ENCODE peak calls at places on chromosome 20, in seven cellular contexts. Z, T, W, C, P, E and K are unnamed samples.
A peak's percentile ranks its signal among the peaks of the same experiment; 100 is the strongest.

GRCh38 chr20:17617212-17617867 is 47.5 kb downstream of the DSTN start:
- DNase-seq in Z (peak; percentile 57), T (peak; percentile 71), C (peak; percentile 66), P (peak; percentile 55), E (peak; percentile 56), W (peak; percentile 86), K (no peak)

GRCh38 chr20:6311097-6311496 is 188.3 kb upstream of the FERMT1 start:
- DNase-seq in P (no peak), Z (no peak), E (no peak), T (no peak), C (no peak), W (no peak), K (peak; percentile 48)

GRCh38 chr20:33651562-33652048 is 10.5 kb upstream of the C20orf144 start:
- DNase-seq in T (no peak), Z (no peak), E (no peak), C (peak; percentile 18), W (no peak), P (no peak), K (no peak)

GRCh38 chr20:10609276-10609675 is 64.5 kb downstream of the JAG1 start:
- DNase-seq in P (peak; percentile 88), W (no peak), E (no peak), T (no peak), C (peak; percentile 39), Z (no peak), K (no peak)

GRCh38 chr20:49635171-49635570 is 67.2 kb upstream of the PTGIS start:
- DNase-seq in C (peak; percentile 91), T (no peak), W (no peak), P (no peak), Z (no peak), E (no peak), K (no peak)

GRCh38 chr20:53779822-53780221 is 186.2 kb upstream of the ZNF217 start:
- DNase-seq in P (no peak), C (no peak), Z (no peak), E (no peak), W (no peak), T (no peak), K (no peak)

GRCh38 chr20:1686151-1686748 is 28.7 kb upstream of the SIRPG start:
- DNase-seq in W (no peak), C (no peak), E (no peak), T (no peak), Z (no peak), P (no peak), K (no peak)

GRCh38 chr20:22797103-22797502 is 212.7 kb upstream of the FOXA2 start:
- DNase-seq in C (no peak), Z (no peak), T (no peak), W (no peak), E (no peak), P (no peak), K (peak; percentile 60)

GRCh38 chr20:32960849-32961731 is 43.1 kb downstream of the SUN5 start:
- DNase-seq in T (no peak), W (no peak), Z (peak; percentile 35), P (no peak), C (no peak), E (no peak), K (no peak)

GRCh38 chr20:41178904-41179432 is 41.6 kb downstream of the PLCG1 start:
- DNase-seq in T (peak; percentile 4), W (no peak), C (peak; percentile 31), E (no peak), P (no peak), Z (peak; percentile 42), K (no peak)

GRCh38 chr20:3580412-3580811 is 82.8 kb downstream of the GFRA4 start:
- DNase-seq in P (no peak), E (no peak), W (peak; percentile 59), C (no peak), Z (no peak), T (no peak), K (no peak)

GRCh38 chr20:24690408-24690807 is 221.0 kb downstream of the SYNDIG1 start:
- DNase-seq in C (no peak), W (no peak), Z (no peak), E (no peak), P (no peak), T (no peak), K (no peak)

GRCh38 chr20:60095456-60095855 is 137.2 kb downstream of the CDH26 start:
- DNase-seq in C (no peak), W (no peak), Z (no peak), T (no peak), P (no peak), E (no peak), K (no peak)

GRCh38 chr20:50068041-50068651 is 44.8 kb downstream of the UBE2V1 start:
- DNase-seq in T (no peak), W (no peak), Z (peak; percentile 66), C (no peak), P (no peak), E (no peak), K (no peak)

GRCh38 chr20:63102720-63103375 is 96.1 kb upstream of the BHLHE23 start:
- DNase-seq in W (peak; percentile 76), C (peak; percentile 22), T (no peak), E (peak; percentile 51), Z (no peak), P (peak; percentile 69), K (peak; percentile 1)

GRCh38 chr20:43710370-43711044 is 16.3 kb downstream of the GTSF1L start:
- DNase-seq in Z (no peak), T (no peak), P (no peak), C (no peak), W (no peak), E (no peak), K (no peak)

GRCh38 chr20:10706460-10706811 is 32.6 kb upstream of the JAG1 start:
- DNase-seq in T (no peak), Z (no peak), W (no peak), E (no peak), P (no peak), C (no peak), K (no peak)

GRCh38 chr20:49323622-49324238 is 45.9 kb upstream of the ZNFX1 start:
- DNase-seq in T (no peak), Z (no peak), P (peak; percentile 93), E (no peak), C (peak; percentile 31), W (peak; percentile 69), K (peak; percentile 80)

GRCh38 chr20:17944854-17945474 is 23.6 kb downstream of the SNX5 start:
- DNase-seq in E (no peak), T (no peak), C (no peak), P (no peak), Z (no peak), W (no peak), K (no peak)

GRCh38 chr20:45796336-45797070 is 4.7 kb downstream of the DNTTIP1 start:
- DNase-seq in W (no peak), E (no peak), C (no peak), P (no peak), T (no peak), Z (no peak), K (no peak)

GRCh38 chr20:45788351-45788750 is 3.3 kb downstream of the WFDC3 start:
- DNase-seq in P (no peak), E (no peak), W (no peak), C (no peak), Z (no peak), T (no peak), K (no peak)

GRCh38 chr20:45792513-45793118 is 862 bp downstream of the DNTTIP1 start:
- DNase-seq in C (no peak), P (no peak), T (no peak), W (no peak), Z (no peak), E (no peak), K (no peak)

GRCh38 chr20:45791668-45792512 is at the start of the genes DNTTIP1 and WFDC3:
- DNase-seq in W (peak; percentile 97), P (peak; percentile 97), Z (peak; percentile 93), T (peak; percentile 90), C (peak; percentile 93), E (peak; percentile 96), K (peak; percentile 66)
- H3K4me3 ChIP-seq in W (peak within 1 kb of the TSS; percentile 94), P (peak within 1 kb of the TSS; percentile 97), Z (peak within 1 kb of the TSS; percentile 87), T (peak within 1 kb of the TSS; percentile 81), C (peak within 1 kb of the TSS; percentile 79), E (peak within 1 kb of the TSS; percentile 96), K (peak within 1 kb of the TSS; percentile 97)

GRCh38 chr20:35776513-35777101 is 4.8 kb downstream of the PHF20 start:
- DNase-seq in E (no peak), P (peak; percentile 42), W (no peak), T (peak; percentile 40), Z (no peak), C (peak; percentile 88), K (peak; percentile 55)

GRCh38 chr20:35772563-35773058 is 796 bp downstream of the PHF20 start:
- DNase-seq in E (no peak), T (no peak), Z (no peak), W (peak; percentile 16), C (no peak), P (peak; percentile 12), K (no peak)

GRCh38 chr20:35771689-35772562 is at the start of gene PHF20:
- DNase-seq in E (peak; percentile 99), T (peak; percentile 98), Z (peak; percentile 99), P (peak; percentile 98), C (peak; percentile 100), W (peak; percentile 98), K (peak; percentile 85)

GRCh38 chr20:35771367-35771688 is 487 bp upstream of the PHF20 start:
- DNase-seq in Z (no peak), P (no peak), E (no peak), C (no peak), T (no peak), W (peak; percentile 16), K (no peak)

GRCh38 chr20:35773154-35773751 is 1.4 kb downstream of the PHF20 start:
- DNase-seq in T (no peak), Z (no peak), C (peak; percentile 12), W (peak; percentile 23), E (no peak), P (peak; percentile 23), K (peak; percentile 30)
- H3K4me3 ChIP-seq in T (peak overlapping the region; percentile 57), Z (no peak overlapping the region), C (peak overlapping the region; percentile 86), W (peak overlapping the region; percentile 89), E (peak overlapping the region; percentile 67), P (peak overlapping the region; percentile 93), K (peak overlapping the region; percentile 83)

GRCh38 chr20:64176548-64177419 is 12.5 kb downstream of the MYT1 start:
- DNase-seq in E (no peak), W (peak; percentile 30), T (no peak), P (no peak), Z (no peak), C (no peak), K (no peak)
- H3K4me3 ChIP-seq in E (no peak overlapping the region), W (peak overlapping the region; percentile 7), T (no peak overlapping the region), P (no peak overlapping the region), Z (no peak overlapping the region), C (no peak overlapping the region), K (no peak overlapping the region)

GRCh38 chr20:35104685-35105295 is 12.2 kb upstream of the TRPC4AP start:
- DNase-seq in T (no peak), P (no peak), C (no peak), E (no peak), W (no peak), Z (no peak), K (peak; percentile 39)

GRCh38 chr20:35111141-35111888 is 18.7 kb upstream of the TRPC4AP start:
- DNase-seq in C (no peak), Z (no peak), E (no peak), W (no peak), P (peak; percentile 96), T (no peak), K (peak; percentile 94)

GRCh38 chr20:35101620-35102019 is 9.0 kb upstream of the TRPC4AP start:
- DNase-seq in Z (no peak), T (no peak), E (no peak), W (no peak), P (no peak), C (no peak), K (no peak)

GRCh38 chr20:35108921-35109320 is 16.3 kb upstream of the TRPC4AP start:
- DNase-seq in P (no peak), W (no peak), Z (no peak), C (no peak), E (no peak), T (no peak), K (peak; percentile 96)

GRCh38 chr20:35106827-35107380 is 14.3 kb upstream of the TRPC4AP start:
- DNase-seq in C (no peak), T (no peak), Z (no peak), W (no peak), E (no peak), P (peak; percentile 6), K (peak; percentile 26)
- H3K4me3 ChIP-seq in C (no peak overlapping the region), T (no peak overlapping the region), Z (no peak overlapping the region), W (no peak overlapping the region), E (no peak overlapping the region), P (no peak overlapping the region), K (no peak overlapping the region)